ENCODE peak calls at places on chromosomes 6 and 20, in eight cellular contexts. One of them, this sample, is unnamed.

GRCh38 chr6:47733879-47734558 is 35.6 kb downstream of the ADGRF4 start:
- DNase-seq in AG09309: no peak
- DNase-seq in WTC11: no peak
- DNase-seq in heart left ventricle: no peak
- DNase-seq in nephron progenitor cell: no peak
- DNase-seq in choroid plexus epithelial cell: peak; percentile 54
- DNase-seq in GM13976: peak; percentile 37
- DNase-seq in body of pancreas: peak; percentile 19
- DNase-seq in this sample: no peak

GRCh38 chr6:139540276-139540675 is 165.8 kb upstream of the CITED2 start:
- DNase-seq in body of pancreas: peak; percentile 28
- DNase-seq in AG09309: peak; percentile 69
- DNase-seq in nephron progenitor cell: no peak
- DNase-seq in WTC11: no peak
- DNase-seq in heart left ventricle: no peak
- DNase-seq in GM13976: peak; percentile 31
- DNase-seq in choroid plexus epithelial cell: peak; percentile 69
- DNase-seq in this sample: peak; percentile 35

GRCh38 chr6:116218172-116218633 is 35.7 kb downstream of the TSPYL4 start:
- DNase-seq in nephron progenitor cell: no peak
- DNase-seq in body of pancreas: no peak
- DNase-seq in GM13976: no peak
- DNase-seq in WTC11: no peak
- DNase-seq in choroid plexus epithelial cell: peak; percentile 49
- DNase-seq in heart left ventricle: no peak
- DNase-seq in AG09309: no peak
- DNase-seq in this sample: no peak

GRCh38 chr20:49219924-49220831 is 962 bp downstream of the DDX27 start:
- DNase-seq in heart left ventricle: no peak
- DNase-seq in GM13976: no peak
- DNase-seq in AG09309: no peak
- DNase-seq in choroid plexus epithelial cell: no peak
- DNase-seq in WTC11: no peak
- DNase-seq in nephron progenitor cell: no peak
- DNase-seq in body of pancreas: no peak
- DNase-seq in this sample: no peak

GRCh38 chr20:48771542-48771941 is 56.3 kb downstream of the PREX1 start:
- DNase-seq in WTC11: no peak
- DNase-seq in body of pancreas: no peak
- DNase-seq in choroid plexus epithelial cell: no peak
- DNase-seq in GM13976: no peak
- DNase-seq in AG09309: peak; percentile 89
- DNase-seq in heart left ventricle: no peak
- DNase-seq in nephron progenitor cell: peak; percentile 46
- DNase-seq in this sample: no peak

GRCh38 chr6:138677538-138677937 is 96.0 kb upstream of the CCDC28A start:
- DNase-seq in WTC11: no peak
- DNase-seq in heart left ventricle: no peak
- DNase-seq in AG09309: no peak
- DNase-seq in body of pancreas: no peak
- DNase-seq in nephron progenitor cell: no peak
- DNase-seq in choroid plexus epithelial cell: no peak
- DNase-seq in GM13976: no peak
- DNase-seq in this sample: no peak

GRCh38 chr6:45472383-45472782 is 94.6 kb upstream of the SUPT3H start:
- DNase-seq in nephron progenitor cell: no peak
- DNase-seq in heart left ventricle: peak; percentile 17
- DNase-seq in WTC11: no peak
- DNase-seq in AG09309: no peak
- DNase-seq in GM13976: no peak
- DNase-seq in choroid plexus epithelial cell: peak; percentile 90
- DNase-seq in body of pancreas: peak; percentile 31
- DNase-seq in this sample: no peak

GRCh38 chr6:166786704-166787293 is 159.7 kb upstream of the RPS6KA2 start:
- DNase-seq in body of pancreas: peak; percentile 56
- DNase-seq in nephron progenitor cell: no peak
- DNase-seq in WTC11: no peak
- DNase-seq in choroid plexus epithelial cell: peak; percentile 82
- DNase-seq in AG09309: peak; percentile 31
- DNase-seq in heart left ventricle: no peak
- DNase-seq in GM13976: peak; percentile 78
- DNase-seq in this sample: no peak

GRCh38 chr6:79436232-79436631 is 101.0 kb downstream of the LCA5 start:
- DNase-seq in nephron progenitor cell: no peak
- DNase-seq in WTC11: no peak
- DNase-seq in GM13976: no peak
- DNase-seq in AG09309: no peak
- DNase-seq in heart left ventricle: no peak
- DNase-seq in choroid plexus epithelial cell: peak; percentile 67
- DNase-seq in body of pancreas: no peak
- DNase-seq in this sample: no peak

GRCh38 chr6:159279790-159280277 is 110.6 kb downstream of the FNDC1 start:
- DNase-seq in choroid plexus epithelial cell: peak; percentile 11
- DNase-seq in nephron progenitor cell: no peak
- DNase-seq in body of pancreas: no peak
- DNase-seq in WTC11: no peak
- DNase-seq in heart left ventricle: no peak
- DNase-seq in AG09309: no peak
- DNase-seq in GM13976: no peak
- DNase-seq in this sample: no peak

GRCh38 chr20:8640461-8640860 is 428.4 kb upstream of the PLCB4 start:
- DNase-seq in body of pancreas: no peak
- DNase-seq in choroid plexus epithelial cell: no peak
- DNase-seq in AG09309: no peak
- DNase-seq in nephron progenitor cell: no peak
- DNase-seq in heart left ventricle: no peak
- DNase-seq in WTC11: no peak
- DNase-seq in GM13976: no peak
- DNase-seq in this sample: no peak

GRCh38 chr6:130385059-130385695 is 19.4 kb downstream of the TMEM200A start:
- DNase-seq in AG09309: peak; percentile 52
- DNase-seq in choroid plexus epithelial cell: peak; percentile 57
- DNase-seq in nephron progenitor cell: no peak
- DNase-seq in body of pancreas: peak; percentile 17
- DNase-seq in heart left ventricle: no peak
- DNase-seq in GM13976: no peak
- DNase-seq in WTC11: no peak
- DNase-seq in this sample: no peak

GRCh38 chr6:50236164-50236563 is 186.4 kb upstream of the DEFB112 start:
- DNase-seq in choroid plexus epithelial cell: no peak
- DNase-seq in body of pancreas: no peak
- DNase-seq in AG09309: no peak
- DNase-seq in nephron progenitor cell: no peak
- DNase-seq in WTC11: no peak
- DNase-seq in GM13976: no peak
- DNase-seq in heart left ventricle: no peak
- DNase-seq in this sample: no peak

GRCh38 chr6:137313928-137314855 is 95.0 kb upstream of the IFNGR1 start:
- DNase-seq in WTC11: peak; percentile 73
- DNase-seq in AG09309: peak; percentile 14
- DNase-seq in GM13976: peak; percentile 49
- DNase-seq in nephron progenitor cell: peak; percentile 76
- DNase-seq in choroid plexus epithelial cell: peak; percentile 90
- DNase-seq in heart left ventricle: peak; percentile 71
- DNase-seq in body of pancreas: peak; percentile 72
- DNase-seq in this sample: peak; percentile 75

GRCh38 chr6:144978208-144978607 is 693.1 kb downstream of the UTRN start:
- DNase-seq in choroid plexus epithelial cell: no peak
- DNase-seq in heart left ventricle: no peak
- DNase-seq in body of pancreas: no peak
- DNase-seq in AG09309: no peak
- DNase-seq in GM13976: no peak
- DNase-seq in WTC11: no peak
- DNase-seq in nephron progenitor cell: no peak
- DNase-seq in this sample: no peak

GRCh38 chr6:34246563-34247391 is 2.0 kb downstream of the SMIM29 start:
- DNase-seq in GM13976: peak; percentile 73
- DNase-seq in AG09309: no peak
- DNase-seq in body of pancreas: no peak
- DNase-seq in nephron progenitor cell: peak; percentile 58
- DNase-seq in choroid plexus epithelial cell: peak; percentile 53
- DNase-seq in heart left ventricle: no peak
- DNase-seq in WTC11: peak; percentile 71
- DNase-seq in this sample: no peak

GRCh38 chr6:159595173-159595572 is 97.9 kb downstream of the SOD2 start:
- DNase-seq in body of pancreas: no peak
- DNase-seq in GM13976: no peak
- DNase-seq in AG09309: no peak
- DNase-seq in WTC11: no peak
- DNase-seq in heart left ventricle: no peak
- DNase-seq in nephron progenitor cell: no peak
- DNase-seq in choroid plexus epithelial cell: peak; percentile 55
- DNase-seq in this sample: no peak

GRCh38 chr6:14464049-14464448 is 346.5 kb downstream of the CD83 start:
- DNase-seq in choroid plexus epithelial cell: peak; percentile 65
- DNase-seq in body of pancreas: no peak
- DNase-seq in WTC11: no peak
- DNase-seq in heart left ventricle: no peak
- DNase-seq in GM13976: no peak
- DNase-seq in nephron progenitor cell: no peak
- DNase-seq in AG09309: no peak
- DNase-seq in this sample: no peak

GRCh38 chr6:164749126-164749758 is 560.2 kb downstream of the C6orf118 start:
- DNase-seq in heart left ventricle: peak; percentile 28
- DNase-seq in choroid plexus epithelial cell: peak; percentile 4
- DNase-seq in GM13976: no peak
- DNase-seq in nephron progenitor cell: peak; percentile 43
- DNase-seq in body of pancreas: peak; percentile 26
- DNase-seq in WTC11: no peak
- DNase-seq in AG09309: no peak
- DNase-seq in this sample: no peak

DNA sequence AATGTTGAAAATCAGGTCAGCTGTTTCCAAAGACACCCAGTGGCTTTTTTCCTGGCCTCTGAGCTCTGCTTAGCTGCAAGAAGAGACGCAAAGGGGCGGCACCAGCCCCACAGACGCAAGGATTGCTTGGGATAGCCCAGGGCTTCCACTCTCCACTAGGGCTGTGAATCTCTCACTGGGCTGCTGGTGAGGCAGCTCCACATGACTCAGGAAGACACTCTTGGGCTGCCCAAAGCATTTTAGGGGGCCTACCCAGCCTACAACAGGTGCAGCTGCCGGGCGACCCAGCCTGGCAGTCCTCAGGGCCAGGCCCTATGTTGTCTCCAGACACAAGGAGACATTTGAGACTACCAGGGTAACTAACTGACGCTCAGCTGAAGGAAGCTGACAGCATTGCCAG is 59.8 kb downstream of the FAM50B start:
- DNase-seq in nephron progenitor cell: no peak
- DNase-seq in WTC11: no peak
- DNase-seq in body of pancreas: no peak
- DNase-seq in choroid plexus epithelial cell: no peak
- DNase-seq in heart left ventricle: no peak
- DNase-seq in GM13976: no peak
- DNase-seq in AG09309: no peak
- DNase-seq in this sample: no peak
- TF ChIP-seq CTCF in nephron progenitor cell: no peak
- TF ChIP-seq CTCF in WTC11: no peak
- TF ChIP-seq CTCF in body of pancreas: no peak
- TF ChIP-seq CTCF in choroid plexus epithelial cell: no peak
- TF ChIP-seq CTCF in heart left ventricle: no peak
- TF ChIP-seq CTCF in GM13976: no peak
- TF ChIP-seq CTCF in AG09309: no peak
- TF ChIP-seq CTCF in this sample: no peak

DNA sequence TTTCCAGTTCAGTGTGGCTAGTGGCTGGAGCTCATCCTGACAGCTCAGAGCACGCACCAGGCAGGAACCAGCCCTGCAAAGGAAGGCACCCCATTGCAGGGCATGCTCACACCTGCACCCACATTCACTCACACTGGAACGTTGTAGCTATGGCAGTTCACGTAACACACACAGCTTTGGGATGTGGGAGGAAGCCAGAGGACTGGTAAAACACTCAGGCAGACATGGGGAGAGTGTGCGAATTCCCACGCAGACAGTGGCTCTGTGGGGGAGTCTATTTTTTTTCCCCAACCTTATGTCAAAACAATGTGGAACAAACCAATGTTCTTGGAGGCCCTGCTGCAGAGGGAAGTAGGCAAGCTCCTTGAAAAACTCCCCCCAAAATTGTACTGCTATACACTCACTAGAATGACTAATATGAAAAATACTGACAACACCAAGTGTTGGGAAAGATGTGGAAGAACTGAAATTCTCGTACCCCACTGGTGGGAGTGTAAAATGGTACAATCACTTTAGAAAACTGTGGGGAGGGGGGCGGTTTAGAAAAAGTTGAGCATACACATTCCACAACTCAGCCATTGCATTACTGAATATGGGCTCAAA is 91.1 kb downstream of the PPP1R14C start:
- DNase-seq in WTC11: no peak
- DNase-seq in AG09309: no peak
- DNase-seq in nephron progenitor cell: no peak
- DNase-seq in heart left ventricle: no peak
- DNase-seq in body of pancreas: no peak
- DNase-seq in GM13976: no peak
- DNase-seq in choroid plexus epithelial cell: no peak
- DNase-seq in this sample: no peak
- TF ChIP-seq CTCF in WTC11: no peak
- TF ChIP-seq CTCF in AG09309: no peak
- TF ChIP-seq CTCF in nephron progenitor cell: no peak
- TF ChIP-seq CTCF in heart left ventricle: no peak
- TF ChIP-seq CTCF in body of pancreas: no peak
- TF ChIP-seq CTCF in GM13976: no peak
- TF ChIP-seq CTCF in choroid plexus epithelial cell: no peak
- TF ChIP-seq CTCF in this sample: no peak

GRCh38 chr6:105300090-105300489 is 102.8 kb downstream of the PREP start:
- DNase-seq in heart left ventricle: no peak
- DNase-seq in nephron progenitor cell: no peak
- DNase-seq in GM13976: no peak
- DNase-seq in body of pancreas: no peak
- DNase-seq in choroid plexus epithelial cell: no peak
- DNase-seq in WTC11: no peak
- DNase-seq in AG09309: no peak
- DNase-seq in this sample: no peak
- TF ChIP-seq CTCF in heart left ventricle: no peak
- TF ChIP-seq CTCF in nephron progenitor cell: no peak
- TF ChIP-seq CTCF in GM13976: no peak
- TF ChIP-seq CTCF in body of pancreas: no peak
- TF ChIP-seq CTCF in choroid plexus epithelial cell: no peak
- TF ChIP-seq CTCF in WTC11: no peak
- TF ChIP-seq CTCF in AG09309: no peak
- TF ChIP-seq CTCF in this sample: no peak

DNA sequence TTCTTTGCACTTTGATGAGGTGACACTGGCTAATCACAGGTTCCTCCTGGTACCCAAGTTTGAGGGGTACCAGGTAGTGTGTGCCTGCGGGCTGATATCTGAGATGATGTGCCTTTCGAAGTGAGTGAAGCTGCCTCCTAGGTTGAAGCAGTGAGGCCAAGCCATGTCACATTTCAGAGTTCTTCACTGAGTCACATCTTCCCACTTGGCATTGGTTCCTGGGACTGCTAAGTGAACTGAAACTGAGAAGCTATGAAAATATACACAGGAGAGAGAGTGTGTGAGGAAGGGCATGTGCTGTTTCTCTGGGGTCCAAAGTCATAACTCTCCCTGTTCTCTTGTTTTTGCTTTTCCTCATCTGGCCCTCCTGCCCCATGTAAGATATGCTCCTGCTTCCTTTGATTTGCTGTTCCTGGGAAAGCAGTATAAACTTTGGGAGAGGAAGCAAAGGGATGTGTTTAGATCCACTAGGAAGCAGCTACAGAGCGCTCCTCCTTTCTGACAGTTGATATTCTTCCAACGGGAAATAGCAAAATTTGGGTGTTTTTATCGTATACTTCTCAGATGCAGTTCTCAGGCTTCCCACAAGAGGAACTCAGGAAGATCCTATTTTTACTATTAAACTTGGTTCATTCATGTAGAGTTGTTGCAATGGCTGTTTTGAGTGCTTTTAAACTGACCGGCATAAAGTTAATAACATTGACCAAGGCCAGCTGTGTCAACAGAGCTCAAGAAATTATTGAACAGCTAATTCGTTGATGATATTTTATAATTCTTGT is 153.7 kb downstream of the MOXD1 start:
- DNase-seq in nephron progenitor cell: no peak
- DNase-seq in choroid plexus epithelial cell: peak; percentile 51
- DNase-seq in AG09309: no peak
- DNase-seq in heart left ventricle: no peak
- DNase-seq in GM13976: no peak
- DNase-seq in WTC11: no peak
- DNase-seq in body of pancreas: no peak
- DNase-seq in this sample: no peak
- TF ChIP-seq CTCF in nephron progenitor cell: no peak
- TF ChIP-seq CTCF in choroid plexus epithelial cell: peak; percentile 38
- TF ChIP-seq CTCF in AG09309: peak; percentile 15
- TF ChIP-seq CTCF in heart left ventricle: no peak
- TF ChIP-seq CTCF in GM13976: no peak
- TF ChIP-seq CTCF in WTC11: no peak
- TF ChIP-seq CTCF in body of pancreas: no peak
- TF ChIP-seq CTCF in this sample: no peak